ENCODE peak calls at places on chromosomes 7 and 10, in six cellular contexts. One of them, this sample, is unnamed.

GRCh38 chr7:17530741-17531417 is 232.4 kb downstream of the AHR start:
- DNase-seq in substantia nigra: no peak
- DNase-seq in breast epithelium: no peak
- DNase-seq in CD4-positive, alpha-beta memory T cell: no peak
- DNase-seq in A549: no peak
- DNase-seq in mesendoderm: peak; percentile 57
- DNase-seq in this sample: peak; percentile 16

GRCh38 chr10:131997366-131998049 is 15.8 kb upstream of the BNIP3 start:
- DNase-seq in substantia nigra: peak; percentile 24
- DNase-seq in breast epithelium: peak; percentile 87
- DNase-seq in CD4-positive, alpha-beta memory T cell: no peak
- DNase-seq in A549: peak; percentile 66
- DNase-seq in mesendoderm: peak; percentile 94
- DNase-seq in this sample: peak; percentile 14

GRCh38 chr7:30598121-30598876 is 3.6 kb downstream of the GARS1 start:
- DNase-seq in substantia nigra: no peak
- DNase-seq in breast epithelium: no peak
- DNase-seq in CD4-positive, alpha-beta memory T cell: no peak
- DNase-seq in A549: no peak
- DNase-seq in mesendoderm: peak; percentile 22
- DNase-seq in this sample: no peak

GRCh38 chr10:110260746-110261477 is 43.8 kb downstream of the SMNDC1 start:
- DNase-seq in substantia nigra: no peak
- DNase-seq in breast epithelium: no peak
- DNase-seq in CD4-positive, alpha-beta memory T cell: no peak
- DNase-seq in A549: no peak
- DNase-seq in mesendoderm: no peak
- DNase-seq in this sample: no peak

GRCh38 chr10:1529806-1530413 is 207.4 kb downstream of the ADARB2 start:
- DNase-seq in substantia nigra: no peak
- DNase-seq in breast epithelium: no peak
- DNase-seq in CD4-positive, alpha-beta memory T cell: no peak
- DNase-seq in A549: no peak
- DNase-seq in mesendoderm: no peak
- DNase-seq in this sample: no peak

GRCh38 chr10:116511365-116511764 is 34.4 kb upstream of the PNLIP start:
- DNase-seq in substantia nigra: no peak
- DNase-seq in breast epithelium: no peak
- DNase-seq in CD4-positive, alpha-beta memory T cell: no peak
- DNase-seq in A549: no peak
- DNase-seq in mesendoderm: no peak
- DNase-seq in this sample: no peak

GRCh38 chr7:128084896-128085608 is 53.8 kb upstream of the LRRC4 start:
- DNase-seq in substantia nigra: no peak
- DNase-seq in breast epithelium: no peak
- DNase-seq in CD4-positive, alpha-beta memory T cell: no peak
- DNase-seq in A549: no peak
- DNase-seq in mesendoderm: no peak
- DNase-seq in this sample: no peak

GRCh38 chr7:131895541-131896173 is 339.2 kb upstream of the PODXL start:
- DNase-seq in substantia nigra: no peak
- DNase-seq in breast epithelium: no peak
- DNase-seq in CD4-positive, alpha-beta memory T cell: no peak
- DNase-seq in A549: peak; percentile 85
- DNase-seq in mesendoderm: peak; percentile 64
- DNase-seq in this sample: no peak

GRCh38 chr10:119466655-119467054 is 75.9 kb downstream of the RGS10 start:
- DNase-seq in substantia nigra: no peak
- DNase-seq in breast epithelium: no peak
- DNase-seq in CD4-positive, alpha-beta memory T cell: peak; percentile 31
- DNase-seq in A549: no peak
- DNase-seq in mesendoderm: no peak
- DNase-seq in this sample: no peak

GRCh38 chr10:128268015-128268722 is 141.9 kb upstream of the MKI67 start:
- DNase-seq in substantia nigra: no peak
- DNase-seq in breast epithelium: no peak
- DNase-seq in CD4-positive, alpha-beta memory T cell: no peak
- DNase-seq in A549: peak; percentile 50
- DNase-seq in mesendoderm: peak; percentile 82
- DNase-seq in this sample: peak; percentile 2

GRCh38 chr10:94036664-94037033 is 42.9 kb downstream of the PLCE1 start:
- DNase-seq in substantia nigra: no peak
- DNase-seq in breast epithelium: no peak
- DNase-seq in CD4-positive, alpha-beta memory T cell: no peak
- DNase-seq in A549: no peak
- DNase-seq in mesendoderm: no peak
- DNase-seq in this sample: no peak

GRCh38 chr7:37592366-37592765 is 91.2 kb upstream of the GPR141 start:
- DNase-seq in substantia nigra: no peak
- DNase-seq in breast epithelium: no peak
- DNase-seq in CD4-positive, alpha-beta memory T cell: no peak
- DNase-seq in A549: no peak
- DNase-seq in mesendoderm: no peak
- DNase-seq in this sample: no peak

GRCh38 chr7:80918909-80919721 is at the start of gene SEMA3C:
- DNase-seq in substantia nigra: peak; percentile 72
- DNase-seq in breast epithelium: peak; percentile 86
- DNase-seq in CD4-positive, alpha-beta memory T cell: no peak
- DNase-seq in A549: peak; percentile 94
- DNase-seq in mesendoderm: peak; percentile 96
- DNase-seq in this sample: peak; percentile 90

GRCh38 chr10:17506390-17506789 is 52.0 kb upstream of the ST8SIA6 start:
- DNase-seq in substantia nigra: no peak
- DNase-seq in breast epithelium: no peak
- DNase-seq in CD4-positive, alpha-beta memory T cell: no peak
- DNase-seq in A549: no peak
- DNase-seq in mesendoderm: no peak
- DNase-seq in this sample: no peak

GRCh38 chr7:94301024-94301588 is 93.6 kb upstream of the COL1A2 start:
- DNase-seq in substantia nigra: no peak
- DNase-seq in breast epithelium: no peak
- DNase-seq in CD4-positive, alpha-beta memory T cell: no peak
- DNase-seq in A549: peak; percentile 95
- DNase-seq in mesendoderm: peak; percentile 98
- DNase-seq in this sample: peak; percentile 67

GRCh38 chr7:155921804-155922506 is 109.7 kb upstream of the SHH start:
- DNase-seq in substantia nigra: no peak
- DNase-seq in breast epithelium: peak; percentile 45
- DNase-seq in CD4-positive, alpha-beta memory T cell: no peak
- DNase-seq in A549: no peak
- DNase-seq in mesendoderm: peak; percentile 28
- DNase-seq in this sample: peak; percentile 80
- H3K27ac ChIP-seq in substantia nigra: no peak overlapping the region
- H3K27ac ChIP-seq in breast epithelium: no peak overlapping the region
- H3K27ac ChIP-seq in CD4-positive, alpha-beta memory T cell: no peak overlapping the region
- H3K27ac ChIP-seq in A549: peak overlapping the region; percentile 93
- H3K27ac ChIP-seq in mesendoderm: no peak overlapping the region
- H3K27ac ChIP-seq in this sample: peak overlapping the region; percentile 36

GRCh38 chr7:43077285-43077684 is 35.2 kb upstream of the HECW1 start:
- DNase-seq in substantia nigra: no peak
- DNase-seq in breast epithelium: no peak
- DNase-seq in CD4-positive, alpha-beta memory T cell: no peak
- DNase-seq in A549: no peak
- DNase-seq in mesendoderm: no peak
- DNase-seq in this sample: no peak
- H3K27ac ChIP-seq in substantia nigra: no peak overlapping the region
- H3K27ac ChIP-seq in breast epithelium: no peak overlapping the region
- H3K27ac ChIP-seq in CD4-positive, alpha-beta memory T cell: no peak overlapping the region
- H3K27ac ChIP-seq in A549: no peak overlapping the region
- H3K27ac ChIP-seq in mesendoderm: no peak overlapping the region
- H3K27ac ChIP-seq in this sample: no peak overlapping the region

GRCh38 chr7:44052771-44053365 is 8.4 kb downstream of the DBNL start:
- DNase-seq in substantia nigra: no peak
- DNase-seq in breast epithelium: no peak
- DNase-seq in CD4-positive, alpha-beta memory T cell: no peak
- DNase-seq in A549: no peak
- DNase-seq in mesendoderm: no peak
- DNase-seq in this sample: no peak
- H3K27ac ChIP-seq in substantia nigra: no peak overlapping the region
- H3K27ac ChIP-seq in breast epithelium: no peak overlapping the region
- H3K27ac ChIP-seq in CD4-positive, alpha-beta memory T cell: no peak overlapping the region
- H3K27ac ChIP-seq in A549: no peak overlapping the region
- H3K27ac ChIP-seq in mesendoderm: no peak overlapping the region
- H3K27ac ChIP-seq in this sample: no peak overlapping the region

GRCh38 chr10:52071814-52072213 is 242.3 kb upstream of the DKK1 start:
- DNase-seq in substantia nigra: no peak
- DNase-seq in breast epithelium: no peak
- DNase-seq in CD4-positive, alpha-beta memory T cell: no peak
- DNase-seq in A549: no peak
- DNase-seq in mesendoderm: no peak
- DNase-seq in this sample: no peak

GRCh38 chr10:52068485-52068884 is 245.6 kb upstream of the DKK1 start:
- DNase-seq in substantia nigra: no peak
- DNase-seq in breast epithelium: no peak
- DNase-seq in CD4-positive, alpha-beta memory T cell: no peak
- DNase-seq in A549: no peak
- DNase-seq in mesendoderm: no peak
- DNase-seq in this sample: no peak

GRCh38 chr10:52063159-52063558 is 250.9 kb upstream of the DKK1 start:
- DNase-seq in substantia nigra: no peak
- DNase-seq in breast epithelium: no peak
- DNase-seq in CD4-positive, alpha-beta memory T cell: no peak
- DNase-seq in A549: no peak
- DNase-seq in mesendoderm: no peak
- DNase-seq in this sample: no peak

GRCh38 chr10:52064084-52064845 is 249.8 kb upstream of the DKK1 start:
- DNase-seq in substantia nigra: no peak
- DNase-seq in breast epithelium: no peak
- DNase-seq in CD4-positive, alpha-beta memory T cell: no peak
- DNase-seq in A549: no peak
- DNase-seq in mesendoderm: no peak
- DNase-seq in this sample: no peak

GRCh38 chr10:52066383-52066782 is 247.7 kb upstream of the DKK1 start:
- DNase-seq in substantia nigra: no peak
- DNase-seq in breast epithelium: no peak
- DNase-seq in CD4-positive, alpha-beta memory T cell: no peak
- DNase-seq in A549: peak; percentile 11
- DNase-seq in mesendoderm: peak; percentile 44
- DNase-seq in this sample: no peak
- H3K27ac ChIP-seq in substantia nigra: no peak overlapping the region
- H3K27ac ChIP-seq in breast epithelium: no peak overlapping the region
- H3K27ac ChIP-seq in CD4-positive, alpha-beta memory T cell: no peak overlapping the region
- H3K27ac ChIP-seq in A549: no peak overlapping the region
- H3K27ac ChIP-seq in mesendoderm: no peak overlapping the region
- H3K27ac ChIP-seq in this sample: no peak overlapping the region

GRCh38 chr7:36565792-36566356 is 158.4 kb downstream of the AOAH start:
- DNase-seq in substantia nigra: no peak
- DNase-seq in breast epithelium: no peak
- DNase-seq in CD4-positive, alpha-beta memory T cell: no peak
- DNase-seq in A549: no peak
- DNase-seq in mesendoderm: no peak
- DNase-seq in this sample: no peak

GRCh38 chr7:36573066-36573465 is 151.2 kb downstream of the AOAH start:
- DNase-seq in substantia nigra: no peak
- DNase-seq in breast epithelium: no peak
- DNase-seq in CD4-positive, alpha-beta memory T cell: no peak
- DNase-seq in A549: no peak
- DNase-seq in mesendoderm: no peak
- DNase-seq in this sample: no peak

GRCh38 chr7:36567699-36568436 is 156.4 kb downstream of the AOAH start:
- DNase-seq in substantia nigra: no peak
- DNase-seq in breast epithelium: no peak
- DNase-seq in CD4-positive, alpha-beta memory T cell: no peak
- DNase-seq in A549: no peak
- DNase-seq in mesendoderm: no peak
- DNase-seq in this sample: no peak

GRCh38 chr7:36568437-36568818 is 155.9 kb downstream of the AOAH start:
- DNase-seq in substantia nigra: no peak
- DNase-seq in breast epithelium: no peak
- DNase-seq in CD4-positive, alpha-beta memory T cell: no peak
- DNase-seq in A549: no peak
- DNase-seq in mesendoderm: no peak
- DNase-seq in this sample: no peak

GRCh38 chr7:36570508-36571219 is 153.6 kb downstream of the AOAH start:
- DNase-seq in substantia nigra: no peak
- DNase-seq in breast epithelium: no peak
- DNase-seq in CD4-positive, alpha-beta memory T cell: no peak
- DNase-seq in A549: no peak
- DNase-seq in mesendoderm: no peak
- DNase-seq in this sample: no peak
- H3K27ac ChIP-seq in substantia nigra: no peak overlapping the region
- H3K27ac ChIP-seq in breast epithelium: no peak overlapping the region
- H3K27ac ChIP-seq in CD4-positive, alpha-beta memory T cell: no peak overlapping the region
- H3K27ac ChIP-seq in A549: no peak overlapping the region
- H3K27ac ChIP-seq in mesendoderm: no peak overlapping the region
- H3K27ac ChIP-seq in this sample: no peak overlapping the region

This sample was measured in small intestine.